ENCODE peak calls at places on chromosomes 16 and 17, in seven cellular contexts. R, K, L, F, O, J and D are unnamed samples.

GRCh38 chr16:69397821-69398521 is 12.2 kb upstream of the TERF2 start:
- DNase-seq in R (peak; percentile 30), K (peak; percentile 76), L (no peak), F (no peak), O (peak; percentile 72), J (peak; percentile 85), D (no peak)

GRCh38 chr16:50802958-50803357 is 61.1 kb downstream of the CYLD start:
- DNase-seq in R (no peak), K (no peak), L (no peak), F (no peak), O (no peak), J (no peak), D (no peak)

GRCh38 chr16:81823111-81823510 is 44.0 kb downstream of the PLCG2 start:
- DNase-seq in R (no peak), K (no peak), L (no peak), F (no peak), O (no peak), J (no peak), D (peak; percentile 68)

GRCh38 chr16:68737046-68737729 is at the start of gene CDH1:
- DNase-seq in R (no peak), K (peak; percentile 73), L (peak; percentile 99), F (no peak), O (peak; percentile 20), J (no peak), D (peak; percentile 88)

GRCh38 chr17:79931517-79932309 is 92.5 kb upstream of the CBX4 start:
- DNase-seq in R (no peak), K (no peak), L (no peak), F (no peak), O (no peak), J (no peak), D (no peak)

GRCh38 chr16:70553175-70553574 is 29.6 kb downstream of the SF3B3 start:
- DNase-seq in R (no peak), K (no peak), L (no peak), F (no peak), O (no peak), J (no peak), D (no peak)

GRCh38 chr17:2975469-2975958 is 87.9 kb downstream of the OR1D5 start:
- DNase-seq in R (no peak), K (peak; percentile 90), L (no peak), F (no peak), O (peak; percentile 58), J (peak; percentile 57), D (no peak)

GRCh38 chr17:1312261-1312870 is 32.9 kb downstream of the TRARG1 start:
- DNase-seq in R (peak; percentile 71), K (no peak), L (no peak), F (no peak), O (no peak), J (peak; percentile 60), D (peak; percentile 33)

GRCh38 chr17:79632432-79632735 is 21.5 kb upstream of the RBFOX3 start:
- DNase-seq in R (peak; percentile 4), K (no peak), L (no peak), F (no peak), O (peak; percentile 4), J (peak; percentile 18), D (no peak)

GRCh38 chr17:8341456-8341855 is 1.8 kb downstream of the ODF4 start:
- DNase-seq in R (no peak), K (no peak), L (no peak), F (no peak), O (no peak), J (no peak), D (no peak)

GRCh38 chr16:22008215-22009142 is 568 bp downstream of the MOSMO start:
- DNase-seq in R (no peak), K (no peak), L (peak; percentile 82), F (no peak), O (peak; percentile 27), J (peak; percentile 65), D (peak; percentile 37)

GRCh38 chr17:72684405-72685020 is 408.0 kb downstream of the SLC39A11 start:
- DNase-seq in R (no peak), K (no peak), L (no peak), F (no peak), O (no peak), J (no peak), D (no peak)
- H3K27ac ChIP-seq in R (no peak overlapping the region), K (peak overlapping the region; percentile 87), L (peak overlapping the region; percentile 11), F (no peak overlapping the region), O (no peak overlapping the region), J (no peak overlapping the region), D (peak overlapping the region; percentile 63)

GRCh38 chr17:73643012-73643845 is 1.0 kb downstream of the SDK2 start:
- DNase-seq in R (peak; percentile 75), K (no peak), L (peak; percentile 80), F (no peak), O (no peak), J (no peak), D (no peak)
- TF ChIP-seq CTCF in R (peak; percentile 57), K (no peak), L (no peak), F (peak; percentile 41), O (no peak), J (no peak), D (no peak)

DNA sequence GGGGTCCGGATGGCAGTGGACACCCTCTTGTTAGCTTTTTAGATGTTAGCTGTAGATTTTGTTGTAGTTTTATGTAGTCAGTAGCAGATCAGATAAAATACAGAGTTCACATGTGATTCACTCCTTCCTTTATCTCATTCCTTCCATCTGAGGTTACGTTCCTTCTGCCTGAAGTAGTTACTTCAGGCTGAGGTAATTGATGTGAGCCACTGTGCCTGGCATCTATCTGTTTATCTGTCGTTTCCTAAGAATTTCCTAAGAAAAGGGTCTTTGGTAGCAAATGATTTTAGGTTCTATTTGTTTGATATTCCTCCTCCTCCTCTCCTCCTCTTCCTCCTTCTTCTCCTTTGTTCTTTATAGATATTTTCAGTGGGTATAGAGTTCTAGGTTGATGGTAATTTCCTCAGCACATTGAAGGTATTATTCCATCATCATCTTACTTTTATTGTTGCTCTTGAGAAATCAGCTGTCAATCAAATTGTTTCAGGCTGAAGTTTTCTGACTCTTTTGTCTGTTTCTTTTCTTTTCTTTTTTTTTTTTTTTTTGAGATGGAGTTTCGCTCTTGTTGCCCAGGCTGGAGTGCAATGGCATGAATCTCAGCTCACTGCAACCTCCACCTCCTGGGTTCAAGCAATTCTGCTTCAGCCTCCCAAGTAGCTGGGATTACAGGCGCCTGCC is 29.6 kb upstream of the FBXO47 start:
- DNase-seq in R (no peak), K (no peak), L (no peak), F (no peak), O (no peak), J (no peak), D (no peak)
- H3K9me3 ChIP-seq in R (peaks cover 14% of the 10 kb centered on the region), K (peaks cover 10% of the 10 kb centered on the region), L (no peaks in the 10 kb centered on the region), F (peaks cover 14% of the 10 kb centered on the region), O (no peaks in the 10 kb centered on the region), J (no peaks in the 10 kb centered on the region), D (peaks cover 27% of the 10 kb centered on the region)

DNA sequence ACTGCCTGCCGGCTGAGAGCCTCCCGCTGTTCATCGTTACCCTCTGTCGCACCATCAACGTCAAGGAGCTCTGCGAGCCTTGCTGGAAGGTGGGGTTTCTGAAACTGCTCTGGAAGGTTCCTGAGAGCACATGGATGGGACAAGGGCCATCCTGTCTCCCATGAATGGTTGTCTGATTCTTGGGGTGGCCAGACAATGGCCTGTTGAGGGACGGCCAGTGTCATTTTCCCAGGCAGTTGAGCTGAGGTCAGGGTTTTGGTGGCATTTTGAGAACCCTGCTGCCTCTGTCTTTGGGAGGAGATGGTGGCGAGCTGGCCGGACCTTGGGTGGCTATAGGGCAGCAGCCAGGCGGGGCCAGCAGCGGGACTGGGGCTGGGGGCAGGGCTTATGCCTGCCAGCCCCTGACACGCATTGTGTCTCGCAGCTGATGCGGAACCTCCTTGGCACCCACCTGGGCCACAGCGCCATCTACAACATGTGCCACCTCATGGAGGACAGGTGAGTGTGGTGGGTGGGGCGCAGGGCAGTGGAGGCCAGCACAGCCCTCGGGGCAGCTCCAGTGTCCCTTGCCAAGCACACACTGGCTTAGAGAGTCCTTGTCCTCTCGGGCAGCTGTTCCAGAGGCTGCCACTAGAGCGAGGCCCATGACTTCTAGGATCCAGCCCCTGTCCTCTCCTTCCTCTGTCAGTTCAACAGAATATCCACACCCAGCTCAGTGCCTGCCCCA is 9.1 kb downstream of the TSC2 start:
- DNase-seq in R (no peak), K (no peak), L (peak; percentile 64), F (no peak), O (no peak), J (no peak), D (no peak)
- H3K27ac ChIP-seq in R (no peak overlapping the region), K (no peak overlapping the region), L (no peak overlapping the region), F (no peak overlapping the region), O (no peak overlapping the region), J (no peak overlapping the region), D (no peak overlapping the region)

GRCh38 chr16:25141648-25142047 is 30.1 kb downstream of the LCMT1 start:
- DNase-seq in R (no peak), K (no peak), L (no peak), F (no peak), O (no peak), J (no peak), D (no peak)

GRCh38 chr16:25148568-25149215 is 37.1 kb downstream of the LCMT1 start:
- DNase-seq in R (no peak), K (no peak), L (no peak), F (no peak), O (no peak), J (no peak), D (no peak)

GRCh38 chr16:25140459-25140858 is 28.9 kb downstream of the LCMT1 start:
- DNase-seq in R (no peak), K (no peak), L (no peak), F (no peak), O (no peak), J (no peak), D (no peak)

GRCh38 chr16:25138130-25138529 is 26.6 kb downstream of the LCMT1 start:
- DNase-seq in R (no peak), K (no peak), L (no peak), F (no peak), O (no peak), J (no peak), D (no peak)

GRCh38 chr16:25143898-25144297 is 32.4 kb downstream of the LCMT1 start:
- DNase-seq in R (peak; percentile 14), K (no peak), L (peak; percentile 55), F (no peak), O (no peak), J (no peak), D (no peak)
- TF ChIP-seq CTCF in R (peak; percentile 54), K (peak; percentile 18), L (peak; percentile 49), F (no peak), O (no peak), J (no peak), D (no peak)

DNA sequence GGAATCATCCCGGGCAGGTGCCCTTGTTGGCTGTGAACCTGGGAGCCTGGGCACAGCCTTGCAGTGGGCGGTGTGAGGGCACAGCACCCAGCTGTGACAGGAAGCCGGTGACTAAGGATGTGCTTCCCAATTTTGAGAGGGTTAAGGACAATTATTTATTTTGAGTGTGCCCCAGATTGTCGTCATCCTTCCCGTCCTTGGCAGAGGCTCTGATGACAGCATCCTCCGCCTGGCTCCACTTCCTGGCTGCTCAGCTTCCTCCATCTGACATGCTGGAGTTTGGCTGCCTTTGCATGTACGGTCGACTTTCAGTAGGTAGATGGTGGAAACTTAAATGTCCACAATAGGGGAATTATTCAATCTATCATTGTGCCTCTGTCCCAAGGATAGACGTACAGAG is 282.4 kb upstream of the EEF2KMT start:
- DNase-seq in R (no peak), K (no peak), L (no peak), F (no peak), O (no peak), J (no peak), D (no peak)
- H3K9me3 ChIP-seq in R (no peaks in the 10 kb centered on the region), K (no peaks in the 10 kb centered on the region), L (no peaks in the 10 kb centered on the region), F (no peaks in the 10 kb centered on the region), O (no peaks in the 10 kb centered on the region), J (no peaks in the 10 kb centered on the region), D (no peaks in the 10 kb centered on the region)